ENCODE peak calls at places on chromosomes 13 and 19, in four cellular contexts. Z is BJ, U is fibroblast of lung, B is choroid plexus epithelial cell. C is an unnamed sample.

GRCh38 chr13:25462301-25463125 is 90.7 kb downstream of the ATP8A2 start:
- DNase-seq in Z (no peak), U (no peak), B (peak), C (no peak)

GRCh38 chr19:29644179-29644578 is 21.1 kb upstream of the PLEKHF1 start:
- DNase-seq in Z (no peak), U (no peak), B (no peak), C (no peak)

GRCh38 chr19:29491995-29492577 is 33.7 kb upstream of the VSTM2B start:
- DNase-seq in Z (no peak), U (no peak), B (no peak), C (no peak)

GRCh38 chr13:38024431-38024830 is 154.9 kb upstream of the TRPC4 start:
- DNase-seq in Z (no peak), U (peak), B (peak), C (no peak)

GRCh38 chr13:29362849-29363604 is 232.5 kb downstream of the SLC7A1 start:
- DNase-seq in Z (no peak), U (peak), B (peak), C (peak)

GRCh38 chr13:95708390-95708774 is 31.4 kb downstream of the DNAJC3 start:
- DNase-seq in Z (no peak), U (no peak), B (no peak), C (no peak)

GRCh38 chr19:42197375-42197817 is 20.1 kb downstream of the DEDD2 start:
- DNase-seq in Z (no peak), U (no peak), B (peak), C (no peak)

GRCh38 chr19:41226874-41227390 is 7.9 kb downstream of the AXL start:
- DNase-seq in Z (no peak), U (no peak), B (no peak), C (no peak)

GRCh38 chr19:11064831-11065303 is 24.4 kb upstream of the LDLR start:
- DNase-seq in Z (no peak), U (peak), B (peak), C (no peak)

GRCh38 chr13:55013051-55013450 is 1984.4 kb downstream of the OLFM4 start:
- DNase-seq in Z (no peak), U (no peak), B (no peak), C (no peak)

GRCh38 chr19:2015611-2015950 is at the start of gene BTBD2:
- DNase-seq in Z (no peak), U (peak), B (peak), C (no peak)

GRCh38 chr13:41411536-41411935 is 45.8 kb upstream of the RGCC start:
- DNase-seq in Z (peak), U (peak), B (peak), C (no peak)

GRCh38 chr13:111153977-111154332 is 38.8 kb downstream of the ARHGEF7 start:
- DNase-seq in Z (no peak), U (no peak), B (no peak), C (peak)

GRCh38 chr19:48836089-48837017 is at the start of gene HSD17B14:
- DNase-seq in Z (no peak), U (peak), B (peak), C (peak)

GRCh38 chr19:41427647-41428480 is 690 bp upstream of the B3GNT8 start:
- DNase-seq in Z (no peak), U (no peak), B (peak), C (no peak)

GRCh38 chr13:113551081-113552000 is 33.2 kb upstream of the TFDP1 start:
- DNase-seq in Z (no peak), U (no peak), B (no peak), C (no peak)

GRCh38 chr13:48266967-48267639 is 34.1 kb downstream of the ITM2B start:
- DNase-seq in Z (no peak), U (no peak), B (no peak), C (no peak)

GRCh38 chr19:8615813-8616596 is 5.5 kb upstream of the ADAMTS10 start:
- DNase-seq in Z (no peak), U (peak), B (peak), C (peak)

GRCh38 chr13:73268306-73268705 is 209.5 kb downstream of the KLF5 start:
- DNase-seq in Z (no peak), U (peak), B (peak), C (no peak)

GRCh38 chr19:10433131-10433536 is 12.8 kb downstream of the PDE4A start:
- DNase-seq in Z (no peak), U (no peak), B (no peak), C (no peak)

GRCh38 chr19:23974941-23975340 is 60.3 kb downstream of the ZNF726 start:
- DNase-seq in Z (no peak), U (no peak), B (no peak), C (no peak)

GRCh38 chr13:48448963-48449614 is 36.2 kb upstream of the LPAR6 start:
- DNase-seq in Z (peak), U (peak), B (peak), C (no peak)

GRCh38 chr13:75685239-75685697 is 49.1 kb downstream of the LMO7 start:
- DNase-seq in Z (peak), U (peak), B (peak), C (no peak)

GRCh38 chr19:5351731-5352228 is 11.2 kb upstream of the PTPRS start:
- DNase-seq in Z (no peak), U (no peak), B (no peak), C (no peak)

GRCh38 chr19:48708471-48708870 is 11.1 kb downstream of the MAMSTR start:
- DNase-seq in Z (no peak), U (no peak), B (no peak), C (no peak)

GRCh38 chr13:30113531-30113930 is 193.8 kb downstream of the KATNAL1 start:
- DNase-seq in Z (no peak), U (no peak), B (no peak), C (no peak)

GRCh38 chr13:50334092-50334778 is 319.0 kb downstream of the KCNRG start:
- DNase-seq in Z (no peak), U (no peak), B (no peak), C (no peak)

GRCh38 chr19:55454787-55455243 is 6.6 kb downstream of the ISOC2 start:
- DNase-seq in Z (no peak), U (no peak), B (peak), C (no peak)

GRCh38 chr13:44930907-44931676 is 58.2 kb downstream of the NUFIP1 start:
- DNase-seq in Z (no peak), U (peak), B (peak), C (no peak)

GRCh38 chr13:111396457-111396856 is 76.0 kb downstream of the TEX29 start:
- DNase-seq in Z (no peak), U (no peak), B (no peak), C (no peak)

GRCh38 chr19:6278740-6279619 is 795 bp downstream of the MLLT1 start:
- DNase-seq in Z (no peak), U (no peak), B (no peak), C (no peak)

GRCh38 chr19:9996541-9996940 is 13.8 kb downstream of the COL5A3 start:
- DNase-seq in Z (no peak), U (peak), B (no peak), C (no peak)

GRCh38 chr19:10751109-10751972 is 33.5 kb downstream of the DNM2 start:
- DNase-seq in Z (no peak), U (no peak), B (no peak), C (no peak)

GRCh38 chr13:111531505-111531904 is 211.1 kb downstream of the TEX29 start:
- DNase-seq in Z (no peak), U (no peak), B (peak), C (no peak)

GRCh38 chr19:1813197-1813836 is 1.2 kb upstream of the ATP8B3 start:
- DNase-seq in Z (no peak), U (no peak), B (no peak), C (no peak)

GRCh38 chr19:55333870-55334269 is 5.8 kb upstream of the KMT5C start:
- DNase-seq in Z (no peak), U (no peak), B (no peak), C (no peak)

GRCh38 chr19:13098291-13099072 is 4.2 kb downstream of the LYL1 start:
- DNase-seq in Z (no peak), U (peak), B (peak), C (no peak)

GRCh38 chr13:90510319-90510718 is 837.2 kb upstream of the MIR17HG start:
- DNase-seq in Z (no peak), U (peak), B (peak), C (no peak)

GRCh38 chr19:34148672-34149185 is 23.6 kb upstream of the LSM14A start:
- DNase-seq in Z (no peak), U (no peak), B (no peak), C (no peak)

GRCh38 chr13:65095118-65095517 is 2135.0 kb downstream of the PCDH9 start:
- DNase-seq in Z (no peak), U (no peak), B (no peak), C (no peak)

GRCh38 chr13:101121608-101122007 is 294.7 kb downstream of the NALCN start:
- DNase-seq in Z (no peak), U (no peak), B (no peak), C (no peak)
- TF ChIP-seq CTCF in Z (no peak), U (no peak), B (no peak), C (no peak)

DNA sequence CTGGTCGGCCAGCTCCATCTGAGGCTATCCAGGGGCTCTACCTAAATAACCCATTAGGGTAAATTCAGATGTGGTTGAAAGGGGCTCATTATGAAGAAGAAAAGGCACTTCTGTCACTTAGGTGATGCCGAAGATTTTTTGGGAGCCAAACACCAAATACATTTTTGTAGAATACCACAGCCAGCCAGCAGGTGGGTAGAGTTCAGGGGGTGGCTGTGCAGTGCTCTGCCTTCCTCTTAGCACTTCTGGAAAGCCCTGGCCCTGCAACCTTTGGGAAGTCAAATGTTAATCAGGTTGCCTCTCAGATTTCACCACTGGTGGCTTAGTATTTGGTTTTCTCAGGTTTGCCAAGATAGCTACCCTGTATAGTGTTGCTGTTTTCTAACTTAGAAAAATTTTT is 18.5 kb upstream of the GPR18 start:
- DNase-seq in Z (no peak), U (no peak), B (no peak), C (no peak)
- TF ChIP-seq CTCF in Z (no peak), U (no peak), B (no peak), C (no peak)

DNA sequence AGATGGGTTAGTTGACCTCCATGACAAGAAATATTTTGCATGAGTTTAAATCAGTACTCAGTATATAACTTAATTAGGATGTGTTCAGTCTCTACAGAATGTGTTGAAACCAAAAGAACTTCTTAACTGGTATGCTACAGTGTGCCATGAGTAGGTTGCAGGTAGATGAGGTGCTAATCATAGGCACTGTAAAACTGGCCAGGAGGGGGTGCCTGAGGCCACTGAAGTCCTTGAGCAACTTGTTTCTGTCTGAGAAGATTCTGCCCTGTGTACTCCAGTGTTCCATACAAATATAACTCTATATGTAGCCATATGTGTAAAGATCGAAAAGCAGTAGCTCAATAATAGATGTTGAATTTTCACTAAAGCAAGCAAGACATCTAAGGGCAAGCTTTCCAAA is 549.2 kb upstream of the KLF12 start:
- DNase-seq in Z (no peak), U (no peak), B (peak), C (no peak)
- TF ChIP-seq CTCF in Z (peak), U (no peak), B (peak), C (no peak)

GRCh38 chr13:33797622-33798021 is 20.3 kb upstream of the RFC3 start:
- DNase-seq in Z (no peak), U (peak), B (peak), C (no peak)

GRCh38 chr13:33796095-33796494 is 21.9 kb upstream of the RFC3 start:
- DNase-seq in Z (no peak), U (no peak), B (no peak), C (no peak)

GRCh38 chr13:33800646-33801186 is 17.2 kb upstream of the RFC3 start:
- DNase-seq in Z (no peak), U (no peak), B (no peak), C (no peak)

GRCh38 chr13:33798023-33798422 is 19.9 kb upstream of the RFC3 start:
- DNase-seq in Z (no peak), U (no peak), B (no peak), C (no peak)

DNA sequence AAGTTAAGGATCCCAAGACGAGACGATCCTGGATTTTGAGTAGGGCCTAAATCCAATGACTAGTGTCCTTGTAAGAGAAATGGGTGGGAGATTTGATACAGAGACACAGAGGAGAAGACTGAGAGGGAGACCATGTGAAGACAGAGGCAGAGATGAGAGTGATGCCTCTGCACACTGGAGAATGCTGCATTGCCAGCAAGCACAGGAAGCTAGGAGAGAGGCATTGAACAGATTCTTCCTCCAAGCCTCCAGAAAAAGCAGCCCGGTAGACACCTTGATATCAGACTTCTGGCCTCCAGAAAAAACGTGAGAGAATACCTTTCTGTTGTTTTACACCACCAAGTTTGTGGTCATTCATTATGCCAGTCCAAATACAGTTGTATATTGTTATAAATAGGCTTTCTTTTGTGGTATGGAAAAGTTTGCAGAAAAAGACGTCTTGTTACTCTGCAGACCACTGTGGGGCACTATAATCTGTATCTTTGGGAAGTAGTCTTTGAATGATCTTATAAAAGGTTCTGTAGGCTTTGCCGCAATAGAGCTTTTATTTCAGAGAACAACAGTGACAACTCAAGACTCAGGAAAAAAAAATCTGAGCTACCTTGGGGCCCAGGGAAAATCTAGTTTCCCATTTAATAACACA is 17.9 kb upstream of the RFC3 start:
- DNase-seq in Z (no peak), U (peak), B (peak), C (no peak)
- TF ChIP-seq CTCF in Z (peak), U (peak), B (peak), C (peak)